ENCODE peak calls at places on chromosomes 13 and 19, in eight cellular contexts. T, R, Y, X, Q, F, L and E are unnamed samples.

GRCh38 chr19:44260343-44260681 is 626 bp downstream of the ZNF233 start:
- ATAC-seq in R (no peak), Y (no peak), X (no peak), F (no peak), L (peak), T (no peak), Q (no peak), E (peak)

GRCh38 chr13:77859450-77859849 is 59.2 kb downstream of the EDNRB start:
- ATAC-seq in F (no peak), R (no peak), X (no peak), L (peak), Q (peak), Y (no peak), T (peak), E (no peak)

GRCh38 chr19:47357788-47358680 is 8.9 kb downstream of the DHX34 start:
- ATAC-seq in X (no peak), Y (no peak), Q (no peak), T (no peak), R (no peak), F (no peak), L (no peak), E (no peak)

GRCh38 chr13:110319774-110320509 is 12.9 kb downstream of the COL4A2 start:
- ATAC-seq in Y (peak), F (peak), X (peak), R (no peak), Q (peak), L (peak), T (peak), E (peak)

GRCh38 chr13:79503473-79504017 is 22.6 kb downstream of the NDFIP2 start:
- ATAC-seq in L (no peak), F (no peak), R (peak), T (no peak), Y (no peak), Q (peak), X (no peak), E (no peak)

GRCh38 chr19:16877581-16877980 is 11.2 kb upstream of the F2RL3 start:
- ATAC-seq in Q (no peak), Y (no peak), R (no peak), T (no peak), L (no peak), F (no peak), X (no peak), E (no peak)

GRCh38 chr13:31859546-31859945 is 120.2 kb downstream of the RXFP2 start:
- ATAC-seq in T (no peak), F (no peak), Y (no peak), R (no peak), X (no peak), Q (peak), L (peak), E (no peak)

GRCh38 chr13:44188257-44188656 is 185.4 kb upstream of the SERP2 start:
- ATAC-seq in Y (no peak), Q (no peak), F (no peak), T (no peak), X (no peak), L (no peak), R (no peak), E (peak)

GRCh38 chr13:32902898-32903297 is 113.3 kb upstream of the KL start:
- ATAC-seq in T (peak), R (no peak), X (no peak), Q (peak), L (peak), Y (no peak), F (no peak), E (peak)

GRCh38 chr19:35501684-35502083 is 11.4 kb upstream of the KRTDAP start:
- ATAC-seq in L (no peak), F (no peak), X (no peak), R (no peak), Q (no peak), Y (no peak), T (no peak), E (peak)

GRCh38 chr19:50300814-50301606 is 28.2 kb downstream of the KCNC3 start:
- ATAC-seq in F (no peak), T (no peak), Q (peak), Y (peak), L (no peak), R (peak), X (peak), E (peak)

GRCh38 chr19:19955208-19955607 is 54.5 kb downstream of the ZNF93 start:
- ATAC-seq in Y (no peak), X (no peak), F (no peak), T (no peak), Q (no peak), R (no peak), L (no peak), E (no peak)

GRCh38 chr13:77359171-77359570 is 32.3 kb upstream of the MYCBP2 start:
- ATAC-seq in L (no peak), Q (no peak), Y (no peak), F (no peak), R (no peak), T (no peak), X (no peak), E (peak)

GRCh38 chr19:1449467-1450442 is at the start of gene APC2:
- ATAC-seq in T (no peak), Y (no peak), X (peak), Q (no peak), R (peak), L (no peak), F (peak), E (no peak)

GRCh38 chr19:47896019-47896418 is 9.9 kb upstream of the SULT2A1 start:
- ATAC-seq in Y (no peak), T (no peak), Q (no peak), R (no peak), L (no peak), F (no peak), X (no peak), E (no peak)

GRCh38 chr13:100765021-100765420 is 90.4 kb upstream of the TMTC4 start:
- ATAC-seq in R (no peak), T (no peak), Q (no peak), L (no peak), Y (no peak), X (no peak), F (no peak), E (no peak)

GRCh38 chr19:8459095-8459494 is 14.3 kb downstream of the HNRNPM start:
- ATAC-seq in X (no peak), F (no peak), Q (no peak), Y (no peak), R (no peak), L (peak), T (peak), E (no peak)

GRCh38 chr13:60754691-60755090 is 357.7 kb downstream of the TDRD3 start:
- ATAC-seq in F (no peak), Q (no peak), T (no peak), L (no peak), Y (no peak), R (no peak), X (no peak), E (no peak)

GRCh38 chr13:97319088-97319487 is 97.0 kb downstream of the MBNL2 start:
- ATAC-seq in Y (no peak), Q (peak), X (no peak), T (peak), L (peak), R (no peak), F (no peak), E (peak)

GRCh38 chr19:21321996-21322395 is 7.2 kb downstream of the ZNF708 start:
- ATAC-seq in Y (no peak), T (no peak), Q (no peak), R (no peak), L (peak), X (no peak), F (no peak), E (no peak)

GRCh38 chr13:20190481-20191310 is 2.0 kb downstream of the GJB2 start:
- ATAC-seq in X (no peak), F (no peak), Q (no peak), Y (no peak), T (no peak), R (no peak), L (no peak), E (peak)

GRCh38 chr19:23554548-23554947 is 132.5 kb downstream of the ZNF675 start:
- ATAC-seq in L (no peak), R (no peak), F (no peak), X (no peak), Y (no peak), Q (no peak), T (no peak), E (no peak)

GRCh38 chr13:113641426-113641825 is 16.6 kb downstream of the ATP4B start:
- ATAC-seq in Q (no peak), R (no peak), F (no peak), X (no peak), T (no peak), Y (no peak), L (no peak), E (no peak)

GRCh38 chr13:28031220-28031903 is 42.9 kb upstream of the URAD start:
- ATAC-seq in Y (peak), Q (peak), X (no peak), T (no peak), L (peak), R (no peak), F (no peak), E (no peak)

GRCh38 chr19:44908836-44909201 is 3.2 kb downstream of the APOE start:
- ATAC-seq in T (no peak), F (no peak), L (no peak), X (no peak), Q (no peak), R (no peak), Y (no peak), E (no peak)